ENCODE peak calls at places on chromosomes 13 and 19, in ten cellular contexts. T is OCI-LY7; S is hepatocyte; J is lower lobe of right lung; K is mucosa of descending colon; I is lower leg skin; O is brain microvascular endothelial cell; U is CD8-positive, alpha-beta T cell; Q is AG04449; M is dorsolateral prefrontal cortex. Z is an unnamed sample.

GRCh38 chr13:23984541-23984940 is 87.2 kb upstream of the C1QTNF9B start:
- DNase-seq in K (peak; percentile 30), I (no peak), Q (no peak), J (no peak), T (no peak), O (no peak), U (no peak), M (no peak), S (no peak), Z (no peak)

GRCh38 chr13:97574926-97575325 is 141.0 kb downstream of the RAP2A start:
- DNase-seq in S (peak; percentile 33), K (peak; percentile 39), T (peak; percentile 1), O (peak; percentile 19), Q (no peak), I (no peak), J (no peak), U (no peak), M (no peak), Z (peak; percentile 3)

GRCh38 chr13:69935043-69935442 is 172.6 kb upstream of the ATXN8OS start:
- DNase-seq in J (no peak), S (no peak), Q (no peak), O (no peak), M (no peak), K (no peak), T (peak; percentile 1), U (no peak), I (no peak), Z (no peak)

GRCh38 chr19:4581381-4582111 is 22.1 kb upstream of the SEMA6B start:
- DNase-seq in U (no peak), Q (no peak), S (no peak), T (peak; percentile 38), I (no peak), J (no peak), K (no peak), M (no peak), O (no peak), Z (peak; percentile 25)

GRCh38 chr19:34430738-34431625 is 2.8 kb downstream of the UBA2 start:
- DNase-seq in S (peak; percentile 65), U (no peak), O (peak; percentile 41), K (peak; percentile 27), I (no peak), Q (no peak), J (no peak), T (peak; percentile 80), M (no peak), Z (peak; percentile 53)

GRCh38 chr13:77514336-77514726 is 21.2 kb upstream of the SCEL start:
- DNase-seq in O (no peak), Q (no peak), J (no peak), S (no peak), I (no peak), U (no peak), K (no peak), M (no peak), T (no peak), Z (no peak)

GRCh38 chr19:29293736-29294342 is 80.9 kb upstream of the UQCRFS1 start:
- DNase-seq in I (peak; percentile 71), Q (no peak), K (no peak), T (no peak), J (no peak), U (no peak), S (no peak), M (no peak), O (no peak), Z (no peak)

GRCh38 chr19:6464070-6464873 is at the start of gene CRB3:
- DNase-seq in J (peak; percentile 93), Q (no peak), S (peak; percentile 96), O (no peak), T (no peak), U (peak; percentile 30), K (peak; percentile 99), I (peak; percentile 93), M (no peak), Z (no peak)

GRCh38 chr13:111627596-111627995 is 307.2 kb downstream of the TEX29 start:
- DNase-seq in I (peak; percentile 59), Q (no peak), O (no peak), K (no peak), M (no peak), U (no peak), S (no peak), T (no peak), J (no peak), Z (no peak)

GRCh38 chr19:51359294-51359693 is 6.9 kb downstream of the ETFB start:
- DNase-seq in M (no peak), T (no peak), Q (peak; percentile 79), K (no peak), J (no peak), U (no peak), S (peak; percentile 78), O (peak; percentile 83), I (no peak), Z (peak; percentile 93)

GRCh38 chr19:56097776-56098175 is 23.3 kb downstream of the ZNF787 start:
- DNase-seq in S (no peak), Q (no peak), O (no peak), U (no peak), K (no peak), M (no peak), J (no peak), T (no peak), I (no peak), Z (no peak)

GRCh38 chr13:83153833-83154232 is 728.4 kb downstream of the SLITRK1 start:
- DNase-seq in I (no peak), U (no peak), J (no peak), Q (no peak), M (no peak), O (no peak), K (no peak), S (no peak), T (no peak), Z (no peak)

GRCh38 chr19:33040994-33041827 is 23.5 kb downstream of the RHPN2 start:
- DNase-seq in S (peak; percentile 93), K (peak; percentile 81), J (no peak), U (no peak), I (no peak), O (no peak), T (no peak), M (no peak), Q (no peak), Z (peak; percentile 57)

DNA sequence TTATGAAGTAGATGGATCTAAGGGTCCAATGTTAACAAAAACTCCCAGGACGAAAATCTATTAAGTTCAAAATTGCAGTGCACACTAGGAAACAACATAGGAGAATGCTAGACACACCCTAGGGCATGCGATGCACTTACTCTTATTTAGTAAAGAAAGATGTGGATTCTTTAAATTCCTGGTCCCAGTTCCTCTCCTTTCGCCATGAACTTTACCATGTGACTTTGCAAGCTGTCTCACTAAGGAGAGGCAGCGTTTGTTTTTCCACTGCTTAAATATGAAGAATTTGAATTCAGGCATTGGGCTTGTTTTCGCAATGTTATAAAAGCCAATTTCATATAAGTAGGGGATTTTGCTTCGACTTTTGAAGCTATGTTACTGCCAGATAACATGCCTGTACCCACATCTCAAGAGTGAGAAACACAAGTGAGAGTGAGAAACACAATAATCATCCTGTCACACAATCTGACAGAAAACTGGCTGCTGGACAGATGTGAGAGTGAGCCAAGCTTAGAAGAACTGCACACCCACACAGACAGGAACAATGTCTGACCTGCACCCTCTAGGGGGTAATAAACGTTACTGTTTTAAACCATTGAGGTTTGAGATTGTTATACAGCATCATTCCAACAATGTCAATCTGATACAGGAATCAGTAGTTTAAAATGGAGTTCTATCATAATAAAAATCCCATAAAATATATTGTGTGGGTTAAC is 1308.5 kb downstream of the SLITRK5 start:
- DNase-seq in T (no peak), Q (no peak), I (no peak), S (peak; percentile 9), J (no peak), U (no peak), K (no peak), O (no peak), M (no peak), Z (no peak)
- TF ChIP-seq CTCF in T (peak; percentile 8), Q (no peak), I (no peak), S (peak; percentile 10), J (no peak), U (no peak), K (no peak), O (peak; percentile 34), M (no peak), Z (no peak)

DNA sequence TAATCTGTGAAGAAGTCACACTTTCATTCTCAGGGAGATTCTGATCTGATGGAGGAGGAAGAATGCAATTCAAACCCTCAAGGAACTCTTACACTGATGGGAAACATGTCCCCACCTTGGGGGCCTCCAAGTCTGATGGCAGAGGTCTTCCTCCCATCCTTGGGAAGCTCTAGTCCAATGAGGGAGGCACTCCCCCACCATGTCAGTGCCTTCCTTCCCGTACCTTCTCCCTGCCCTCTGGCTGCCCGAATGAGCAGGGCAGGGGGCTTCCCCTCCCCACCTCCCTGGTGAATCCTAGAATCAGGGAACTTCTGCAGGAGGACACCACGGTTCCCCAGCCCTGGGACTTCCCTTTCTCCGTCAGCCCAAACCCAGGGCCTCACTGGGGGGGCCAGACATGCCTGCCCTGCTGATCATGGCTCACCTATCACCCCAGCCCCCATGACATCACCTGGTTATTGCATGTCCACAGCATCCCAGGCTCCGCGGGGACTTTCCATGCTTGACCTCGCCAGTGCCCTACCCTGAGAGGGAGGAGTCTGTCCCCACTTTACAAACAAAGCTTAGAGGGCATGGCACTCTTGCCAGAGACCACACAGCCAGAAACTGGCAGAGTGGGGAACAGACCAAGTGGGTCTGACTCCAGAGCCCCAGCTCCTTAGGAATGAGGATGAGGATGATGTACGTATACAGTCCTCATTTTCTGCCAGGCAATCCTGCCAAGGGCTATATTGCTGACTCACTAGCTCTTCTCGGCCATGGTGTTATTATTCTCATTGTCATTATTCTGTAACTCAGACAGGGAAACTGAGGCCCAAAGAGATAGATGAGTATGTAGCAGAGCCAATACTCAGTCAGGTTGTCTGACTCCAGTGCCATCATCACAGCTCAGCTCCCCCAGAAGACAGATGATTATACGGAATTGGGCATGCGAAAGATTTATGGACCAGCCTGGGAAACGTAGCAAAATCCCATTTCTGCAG is 9.6 kb upstream of the BCL3 start:
- DNase-seq in T (no peak), U (no peak), J (no peak), S (peak; percentile 69), M (no peak), O (no peak), Q (no peak), K (peak; percentile 62), I (no peak), Z (no peak)
- H3K4me3 ChIP-seq in T (no peak overlapping the region), U (no peak overlapping the region), J (no peak overlapping the region), S (no peak overlapping the region), M (no peak overlapping the region), O (no peak overlapping the region), Q (no peak overlapping the region), K (no peak overlapping the region), I (no peak overlapping the region), Z (no peak overlapping the region)

GRCh38 chr19:42872608-42873007 is 6.9 kb downstream of the PSG1 start:
- DNase-seq in M (no peak), Q (no peak), I (peak; percentile 54), S (no peak), K (no peak), T (no peak), J (no peak), U (no peak), O (no peak), Z (no peak)
- TF ChIP-seq CTCF in M (no peak), Q (no peak), I (no peak), S (no peak), K (no peak), T (no peak), J (no peak), U (no peak), O (peak; percentile 32), Z (no peak)

DNA sequence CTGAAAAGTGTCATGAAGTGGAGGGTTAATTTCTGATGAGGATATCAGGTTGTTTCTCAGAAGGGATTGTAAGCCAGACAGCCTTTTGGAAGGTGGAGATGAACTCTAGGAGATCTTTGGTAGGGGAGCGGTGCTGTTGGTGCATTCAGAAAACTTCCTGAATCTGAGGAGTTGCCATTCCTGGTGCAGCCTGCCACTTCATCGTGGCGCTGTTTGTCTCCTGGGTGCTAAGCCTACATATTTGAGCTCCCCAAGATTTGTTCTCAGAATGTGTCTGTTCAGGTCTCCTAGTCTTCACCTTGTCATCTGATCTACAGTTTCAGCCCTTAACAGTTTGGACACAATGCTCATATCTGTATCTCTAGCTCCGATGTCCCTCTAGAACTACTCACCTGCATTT is 285.6 kb downstream of the MTUS2 start:
- DNase-seq in K (no peak), I (no peak), O (no peak), M (no peak), Q (no peak), U (no peak), S (peak; percentile 3), J (no peak), T (no peak), Z (no peak)
- H3K4me3 ChIP-seq in K (no peak overlapping the region), I (no peak overlapping the region), O (no peak overlapping the region), M (no peak overlapping the region), Q (no peak overlapping the region), U (no peak overlapping the region), S (no peak overlapping the region), J (no peak overlapping the region), T (no peak overlapping the region), Z (no peak overlapping the region)